ENCODE peak calls at places on chromosomes 2 and 18, in six cellular contexts. D is NCI-H526 treated with DMSO at 0.1 percent for 48 hours, A is astrocyte, H is OCI-LY7, F is cardiac septum, I is T-helper 1 cell. J is an unnamed sample.
A peak's percentile ranks its signal among the peaks of the same experiment; 100 is the strongest.

GRCh38 chr2:164542584-164543021 is 78.7 kb downstream of the GRB14 start:
- DNase-seq in D (peak; percentile 26), A (peak; percentile 92), H (no peak), F (no peak), I (no peak), J (no peak)

GRCh38 chr2:54724560-54725342 is 1.3 kb downstream of the EML6 start:
- DNase-seq in D (peak; percentile 61), A (no peak), H (peak; percentile 75), F (no peak), I (peak; percentile 9), J (peak; percentile 20)

GRCh38 chr18:35253655-35254287 is 12.9 kb downstream of the ZNF397 start:
- DNase-seq in D (no peak), A (no peak), H (no peak), F (no peak), I (no peak), J (no peak)

GRCh38 chr2:105820691-105821090 is 76.0 kb downstream of the NCK2 start:
- DNase-seq in D (no peak), A (no peak), H (no peak), F (no peak), I (no peak), J (no peak)

GRCh38 chr2:105797298-105797819 is 52.6 kb downstream of the NCK2 start:
- DNase-seq in D (no peak), A (no peak), H (peak; percentile 84), F (no peak), I (peak; percentile 89), J (no peak)

GRCh38 chr2:175003875-175004729 is 1.1 kb downstream of the CHN1 start:
- DNase-seq in D (peak; percentile 47), A (no peak), H (no peak), F (no peak), I (no peak), J (no peak)

GRCh38 chr2:37721219-37721600 is 49.8 kb upstream of the CDC42EP3 start:
- DNase-seq in D (peak; percentile 19), A (no peak), H (no peak), F (no peak), I (no peak), J (no peak)

GRCh38 chr18:73670046-73670445 is 477.6 kb downstream of the FBXO15 start:
- DNase-seq in D (no peak), A (no peak), H (no peak), F (no peak), I (no peak), J (no peak)

GRCh38 chr2:11446733-11447248 is 19.2 kb downstream of the E2F6 start:
- DNase-seq in D (peak; percentile 36), A (peak; percentile 17), H (peak; percentile 57), F (no peak), I (peak; percentile 37), J (peak; percentile 27)

GRCh38 chr2:169107645-169108044 is 38.3 kb downstream of the DHRS9 start:
- DNase-seq in D (no peak), A (no peak), H (peak; percentile 62), F (no peak), I (peak; percentile 87), J (no peak)

GRCh38 chr2:147495741-147496140 is 349.1 kb upstream of the ACVR2A start:
- DNase-seq in D (no peak), A (peak; percentile 29), H (no peak), F (no peak), I (no peak), J (no peak)

GRCh38 chr2:173119069-173119807 is 43.6 kb downstream of the MAP3K20 start:
- DNase-seq in D (no peak), A (no peak), H (no peak), F (no peak), I (no peak), J (no peak)

GRCh38 chr2:201698588-201699226 is at the start of gene MPP4:
- DNase-seq in D (no peak), A (peak; percentile 63), H (no peak), F (no peak), I (no peak), J (no peak)

GRCh38 chr2:171847627-171848026 is 46.4 kb downstream of the SLC25A12 start:
- DNase-seq in D (no peak), A (no peak), H (no peak), F (no peak), I (no peak), J (no peak)

GRCh38 chr2:72148975-72149555 is 1.4 kb upstream of the CYP26B1 start:
- DNase-seq in D (no peak), A (no peak), H (no peak), F (peak; percentile 79), I (peak; percentile 8), J (no peak)

GRCh38 chr2:24110660-24111303 is 12.4 kb downstream of the PFN4 start:
- DNase-seq in D (no peak), A (no peak), H (no peak), F (no peak), I (no peak), J (no peak)

GRCh38 chr2:217650716-217651360 is 352.0 kb downstream of the TNS1 start:
- DNase-seq in D (peak; percentile 28), A (peak; percentile 22), H (peak; percentile 44), F (no peak), I (peak; percentile 19), J (no peak)

GRCh38 chr2:127094509-127095366 is 12.2 kb downstream of the BIN1 start:
- DNase-seq in D (no peak), A (peak; percentile 31), H (no peak), F (no peak), I (no peak), J (no peak)

GRCh38 chr2:216691210-216691741 is 4.1 kb downstream of the IGFBP5 start:
- DNase-seq in D (peak; percentile 66), A (peak; percentile 78), H (no peak), F (peak; percentile 90), I (no peak), J (peak; percentile 19)

GRCh38 chr2:33946198-33946597 is 347.1 kb upstream of the FAM98A start:
- DNase-seq in D (no peak), A (no peak), H (no peak), F (no peak), I (no peak), J (no peak)

GRCh38 chr2:84301717-84302116 is 157.4 kb downstream of the SUCLG1 start:
- DNase-seq in D (no peak), A (no peak), H (no peak), F (no peak), I (no peak), J (no peak)

GRCh38 chr2:66665124-66665984 is 230.4 kb downstream of the MEIS1 start:
- DNase-seq in D (no peak), A (peak; percentile 4), H (no peak), F (no peak), I (no peak), J (no peak)

GRCh38 chr2:27954771-27955384 is 64.3 kb downstream of the BABAM2 start:
- DNase-seq in D (no peak), A (peak; percentile 100), H (peak; percentile 1), F (no peak), I (peak; percentile 89), J (no peak)

GRCh38 chr2:241391892-241392665 is 36.0 kb downstream of the FARP2 start:
- DNase-seq in D (no peak), A (no peak), H (peak; percentile 65), F (no peak), I (no peak), J (no peak)

GRCh38 chr18:32299489-32299888 is 109.7 kb downstream of the MEP1B start:
- DNase-seq in D (no peak), A (no peak), H (no peak), F (no peak), I (no peak), J (no peak)

GRCh38 chr18:24975499-24975898 is 376.5 kb downstream of the ZNF521 start:
- DNase-seq in D (no peak), A (no peak), H (no peak), F (no peak), I (no peak), J (no peak)

GRCh38 chr2:226155476-226155875 is 644.1 kb downstream of the IRS1 start:
- DNase-seq in D (no peak), A (no peak), H (no peak), F (no peak), I (no peak), J (no peak)

GRCh38 chr2:3041841-3042600 is 335.6 kb downstream of the EIPR1 start:
- DNase-seq in D (peak; percentile 23), A (no peak), H (no peak), F (no peak), I (no peak), J (no peak)

GRCh38 chr2:229193281-229193680 is 77.8 kb downstream of the PID1 start:
- DNase-seq in D (no peak), A (no peak), H (no peak), F (no peak), I (no peak), J (no peak)